ENCODE peak calls at places on chromosomes 11 and 22, in five cellular contexts. P is HFFc6, K is cardiac muscle cell, B is left ventricle myocardium inferior, V is stomach. Y is an unnamed sample.

GRCh38 chr11:102389253-102389652 is 42.2 kb downstream of the BIRC2 start:
- DNase-seq in B (no peak), P (no peak), K (no peak), V (no peak), Y (no peak)

GRCh38 chr11:83566948-83567347 is 280.8 kb upstream of the CCDC90B start:
- DNase-seq in K (no peak), B (no peak), V (no peak), P (peak), Y (no peak)

GRCh38 chr11:31863170-31863929 is 52.2 kb upstream of the PAX6 start:
- DNase-seq in K (no peak), P (no peak), V (no peak), B (no peak), Y (no peak)

GRCh38 chr11:35148163-35148562 is 9.2 kb downstream of the CD44 start:
- DNase-seq in P (no peak), K (no peak), V (no peak), B (no peak), Y (no peak)

GRCh38 chr11:20739004-20739612 is 69.7 kb downstream of the NELL1 start:
- DNase-seq in B (no peak), V (no peak), P (no peak), K (peak), Y (no peak)

GRCh38 chr11:130561441-130561881 is 113.0 kb downstream of the ADAMTS15 start:
- DNase-seq in P (no peak), V (no peak), B (no peak), K (no peak), Y (no peak)

GRCh38 chr11:105609341-105609781 is 512 bp upstream of the GRIA4 start:
- DNase-seq in V (no peak), P (no peak), K (peak), B (no peak), Y (peak)

GRCh38 chr11:62497132-62497915 is 49.3 kb downstream of the AHNAK start:
- DNase-seq in B (no peak), V (peak), K (no peak), P (peak), Y (no peak)

GRCh38 chr11:113446938-113447337 is 28.3 kb downstream of the DRD2 start:
- DNase-seq in K (no peak), P (no peak), B (no peak), V (no peak), Y (peak)

GRCh38 chr11:5380740-5381342 is 2.8 kb upstream of the OR51M1 start:
- DNase-seq in P (peak), V (peak), K (peak), B (peak), Y (peak)

GRCh38 chr22:25598609-25599008 is 34.1 kb downstream of the GRK3 start:
- DNase-seq in P (no peak), K (no peak), B (no peak), V (no peak), Y (no peak)

GRCh38 chr11:120028181-120028935 is 109.6 kb downstream of the TRIM29 start:
- DNase-seq in P (no peak), K (no peak), V (no peak), B (no peak), Y (no peak)

GRCh38 chr22:30434775-30435315 is 9.3 kb downstream of the MTFP1 start:
- DNase-seq in K (no peak), V (no peak), B (no peak), P (no peak), Y (no peak)

GRCh38 chr11:66438009-66438503 is 592 bp downstream of the MRPL11 start:
- DNase-seq in P (no peak), V (no peak), K (no peak), B (no peak), Y (no peak)

GRCh38 chr11:66976048-66976467 is 954 bp downstream of the C11orf86 start:
- DNase-seq in B (no peak), K (peak), V (no peak), P (no peak), Y (peak)

GRCh38 chr11:18853086-18853720 is 61.6 kb upstream of the PTPN5 start:
- DNase-seq in V (no peak), P (peak), B (no peak), K (peak), Y (no peak)
- TF ChIP-seq CTCF in V (no peak), P (peak), B (no peak), K (peak), Y (peak)

GRCh38 chr11:1785749-1786261 is 22.1 kb upstream of the CTSD start:
- DNase-seq in P (peak), K (no peak), B (no peak), V (no peak), Y (peak)
- TF ChIP-seq CTCF in P (no peak), K (no peak), B (no peak), V (no peak), Y (no peak)

DNA sequence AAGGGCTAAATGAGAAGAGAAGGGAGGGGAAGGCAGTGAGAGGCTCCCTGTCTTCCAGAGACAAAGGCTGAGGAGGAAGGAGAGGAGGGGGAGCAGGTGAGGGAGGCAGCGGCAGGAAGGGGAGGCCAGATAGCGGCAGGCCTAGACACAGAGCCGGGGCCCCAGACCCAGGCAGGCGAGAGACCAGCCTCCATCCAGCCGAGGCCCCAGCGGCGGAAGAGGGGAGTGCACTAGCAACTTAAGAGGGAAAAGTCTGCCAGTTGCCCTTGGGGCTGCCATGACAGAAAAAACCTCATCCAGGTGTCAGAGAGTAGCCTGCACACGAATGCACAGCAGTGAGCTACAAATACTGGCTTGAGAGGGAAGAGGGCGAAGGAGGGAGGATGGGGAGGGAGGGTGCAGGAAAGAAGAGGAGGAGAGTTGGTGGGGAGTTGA is 46.7 kb downstream of the IGLL1 start:
- DNase-seq in K (peak), B (no peak), V (no peak), P (no peak), Y (peak)
- TF ChIP-seq CTCF in K (peak), B (peak), V (peak), P (no peak), Y (peak)

GRCh38 chr11:9260182-9261146 is 4.7 kb downstream of the DENND5A start:
- DNase-seq in P (no peak), V (peak), B (no peak), K (no peak), Y (no peak)
- TF ChIP-seq CTCF in P (peak), V (no peak), B (peak), K (peak), Y (no peak)